ENCODE peak calls at places on chromosomes 13 and 19, in seven cellular contexts. B, M, H, X, S, T and R are unnamed samples.

GRCh38 chr19:51811344-51811743 is 16.4 kb downstream of the FPR3 start:
- DNase-seq in B (no peak), M (no peak), H (no peak), X (no peak), S (no peak), T (peak; percentile 16), R (no peak)

GRCh38 chr13:77545626-77546412 is 10.3 kb downstream of the SCEL start:
- DNase-seq in B (no peak), M (no peak), H (no peak), X (no peak), S (no peak), T (no peak), R (no peak)

GRCh38 chr19:55228403-55229031 is at the start of gene TMEM86B:
- DNase-seq in B (no peak), M (no peak), H (no peak), X (no peak), S (no peak), T (no peak), R (no peak)

GRCh38 chr13:97696921-97697320 is 256.6 kb upstream of the IPO5 start:
- DNase-seq in B (no peak), M (no peak), H (no peak), X (no peak), S (no peak), T (no peak), R (no peak)

GRCh38 chr13:30049692-30050091 is 199.3 kb upstream of the UBL3 start:
- DNase-seq in B (no peak), M (no peak), H (peak; percentile 74), X (no peak), S (no peak), T (no peak), R (no peak)

GRCh38 chr13:49213539-49213938 is 6.6 kb upstream of the MLNR start:
- DNase-seq in B (no peak), M (no peak), H (no peak), X (no peak), S (no peak), T (no peak), R (no peak)

GRCh38 chr13:97003071-97003470 is 8.8 kb upstream of the OXGR1 start:
- DNase-seq in B (no peak), M (peak; percentile 49), H (peak; percentile 25), X (no peak), S (no peak), T (no peak), R (no peak)

GRCh38 chr19:507286-508203 is at the start of gene TPGS1:
- DNase-seq in B (no peak), M (peak; percentile 52), H (peak; percentile 99), X (peak; percentile 63), S (peak; percentile 40), T (peak; percentile 79), R (no peak)

GRCh38 chr19:4199699-4200293 is 17.3 kb downstream of the ANKRD24 start:
- DNase-seq in B (no peak), M (no peak), H (no peak), X (no peak), S (no peak), T (peak; percentile 55), R (no peak)

GRCh38 chr13:32499538-32500210 is 38.9 kb downstream of the N4BP2L2 start:
- DNase-seq in B (no peak), M (no peak), H (no peak), X (no peak), S (no peak), T (no peak), R (no peak)

GRCh38 chr19:10368101-10368803 is 12.1 kb downstream of the TYK2 start:
- DNase-seq in B (no peak), M (no peak), H (no peak), X (no peak), S (no peak), T (no peak), R (no peak)

GRCh38 chr19:41555752-41556151 is 20.2 kb upstream of the CEACAM21 start:
- DNase-seq in B (no peak), M (no peak), H (no peak), X (no peak), S (no peak), T (no peak), R (no peak)
- H3K4me3 ChIP-seq in B (no peak overlapping the region), M (no peak overlapping the region), H (no peak overlapping the region), X (no peak overlapping the region), S (no peak overlapping the region), T (no peak overlapping the region), R (no peak overlapping the region)

GRCh38 chr13:43293986-43294880 is 270.8 kb downstream of the DNAJC15 start:
- DNase-seq in B (no peak), M (no peak), H (no peak), X (no peak), S (no peak), T (no peak), R (no peak)

GRCh38 chr13:43291289-43292055 is 268.1 kb downstream of the DNAJC15 start:
- DNase-seq in B (no peak), M (no peak), H (no peak), X (no peak), S (no peak), T (no peak), R (no peak)

GRCh38 chr13:43293561-43293960 is 270.2 kb downstream of the DNAJC15 start:
- DNase-seq in B (no peak), M (no peak), H (no peak), X (no peak), S (no peak), T (no peak), R (no peak)

GRCh38 chr13:43289458-43290255 is 266.3 kb downstream of the DNAJC15 start:
- DNase-seq in B (no peak), M (peak; percentile 50), H (no peak), X (no peak), S (no peak), T (no peak), R (no peak)

DNA sequence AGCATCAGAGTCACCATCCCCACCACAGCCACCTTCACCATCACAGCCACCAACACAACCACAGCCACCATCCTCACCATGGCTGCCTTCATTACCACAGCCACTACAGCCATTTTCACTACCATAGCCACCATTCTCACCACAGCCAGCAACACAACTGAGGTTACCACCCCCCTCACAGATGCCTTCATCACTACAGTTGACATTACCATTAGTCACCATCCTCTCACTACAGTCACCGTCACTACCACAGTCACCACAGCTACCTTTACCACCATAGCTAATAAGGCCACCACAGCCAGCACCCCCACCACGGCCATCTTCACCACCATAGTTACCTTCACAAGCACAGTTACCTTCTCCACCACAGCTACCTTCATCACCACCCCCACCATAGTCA is 269.6 kb downstream of the DNAJC15 start:
- DNase-seq in B (no peak), M (no peak), H (no peak), X (no peak), S (no peak), T (no peak), R (no peak)
- H3K4me3 ChIP-seq in B (no peak overlapping the region), M (no peak overlapping the region), H (no peak overlapping the region), X (no peak overlapping the region), S (no peak overlapping the region), T (no peak overlapping the region), R (no peak overlapping the region)

GRCh38 chr19:47419789-47420188 is 462 bp upstream of the MEIS3 start:
- DNase-seq in B (no peak), M (no peak), H (no peak), X (no peak), S (no peak), T (no peak), R (no peak)

GRCh38 chr19:47417746-47418594 is 1.4 kb downstream of the MEIS3 start:
- DNase-seq in B (no peak), M (no peak), H (no peak), X (no peak), S (no peak), T (no peak), R (no peak)

GRCh38 chr19:47419037-47419783 is at the start of gene MEIS3:
- DNase-seq in B (no peak), M (no peak), H (no peak), X (no peak), S (no peak), T (no peak), R (no peak)

GRCh38 chr19:47417107-47417745 is 2.1 kb downstream of the MEIS3 start:
- DNase-seq in B (no peak), M (no peak), H (no peak), X (no peak), S (no peak), T (no peak), R (no peak)

GRCh38 chr19:47418595-47419036 is 711 bp downstream of the MEIS3 start:
- DNase-seq in B (no peak), M (no peak), H (no peak), X (no peak), S (no peak), T (no peak), R (no peak)
- H3K4me3 ChIP-seq in B (peak overlapping the region; percentile 55), M (peak overlapping the region; percentile 68), H (peak overlapping the region; percentile 17), X (peak overlapping the region; percentile 77), S (peak overlapping the region; percentile 51), T (peak overlapping the region; percentile 44), R (peak overlapping the region; percentile 47)

DNA sequence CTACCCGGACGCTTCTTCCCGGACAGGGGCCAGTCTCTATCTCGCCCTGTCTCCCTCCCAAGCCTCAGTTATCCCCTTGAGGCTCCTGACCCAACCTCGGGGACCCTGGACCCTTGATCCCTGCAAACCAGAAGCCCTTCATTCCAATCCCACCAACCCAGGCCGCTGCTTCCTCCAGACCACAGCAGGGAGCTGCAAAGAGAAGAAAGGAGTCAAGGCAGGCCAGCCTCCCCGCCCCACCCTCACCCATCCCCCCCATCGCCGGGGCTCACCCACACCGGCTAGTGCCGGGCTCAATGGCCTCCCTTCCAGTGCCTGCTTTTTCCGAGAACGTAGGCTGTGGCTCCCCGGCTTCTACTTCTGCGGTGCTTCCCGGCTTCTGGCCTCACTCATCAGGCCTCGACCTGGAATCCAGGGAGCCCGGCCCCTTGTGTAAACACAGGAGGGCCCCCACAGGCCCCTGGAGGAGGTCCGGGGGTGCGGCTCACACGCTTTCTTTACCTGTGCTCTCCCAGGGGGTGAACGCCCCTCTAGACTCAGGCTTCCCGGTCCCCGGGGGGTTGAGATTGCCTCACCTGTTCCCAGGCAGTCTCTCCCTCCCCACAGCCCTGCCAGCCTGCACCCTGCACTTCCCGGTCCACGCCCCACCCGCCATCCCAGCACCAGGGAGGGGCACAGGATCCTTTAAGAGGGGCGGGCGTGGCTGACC is at the start of gene FAM83E:
- DNase-seq in B (no peak), M (no peak), H (no peak), X (no peak), S (no peak), T (peak; percentile 96), R (no peak)
- H3K4me3 ChIP-seq in B (no peak within 1 kb of the TSS), M (no peak within 1 kb of the TSS), H (no peak within 1 kb of the TSS), X (no peak within 1 kb of the TSS), S (peak within 1 kb of the TSS; percentile 23), T (peak within 1 kb of the TSS; percentile 33), R (no peak within 1 kb of the TSS)

GRCh38 chr19:6586726-6587092 is 4.2 kb downstream of the CD70 start:
- DNase-seq in B (no peak), M (no peak), H (no peak), X (no peak), S (no peak), T (no peak), R (no peak)
- H3K4me3 ChIP-seq in B (no peak overlapping the region), M (no peak overlapping the region), H (no peak overlapping the region), X (no peak overlapping the region), S (no peak overlapping the region), T (peak overlapping the region; percentile 4), R (peak overlapping the region; percentile 12)

GRCh38 chr19:38492147-38492813 is 58.8 kb downstream of the RYR1 start:
- DNase-seq in B (no peak), M (no peak), H (no peak), X (no peak), S (no peak), T (no peak), R (no peak)
- H3K4me3 ChIP-seq in B (no peak overlapping the region), M (no peak overlapping the region), H (no peak overlapping the region), X (no peak overlapping the region), S (no peak overlapping the region), T (no peak overlapping the region), R (no peak overlapping the region)